ENCODE peak calls at places on chromosomes 16 and 17, in nine cellular contexts. R is AG04449; Y is heart right ventricle; X is brain microvascular endothelial cell; U is GM12865; J is astrocyte; K is CD8-positive, alpha-beta T cell; D is cardiac fibroblast; B is activated CD8-positive, alpha-beta T cell treated with anti-CD3 and anti-CD28 coated beads for 36 hours. M is an unnamed sample.

GRCh38 chr16:87067890-87068289 is 249.3 kb downstream of the C16orf95 start:
- DNase-seq in R (no peak), Y (no peak), X (no peak), U (no peak), J (no peak), K (no peak), D (no peak), B (no peak), M (no peak)

GRCh38 chr16:24858219-24859041 is 12.7 kb downstream of the SLC5A11 start:
- DNase-seq in R (no peak), Y (peak), X (peak), U (peak), J (peak), K (peak), D (peak), B (peak), M (peak)

GRCh38 chr16:52405441-52405840 is 141.5 kb downstream of the TOX3 start:
- DNase-seq in R (no peak), Y (no peak), X (no peak), U (no peak), J (no peak), K (no peak), D (no peak), B (no peak), M (no peak)

GRCh38 chr17:14318109-14318905 is 17.4 kb downstream of the HS3ST3B1 start:
- DNase-seq in R (no peak), Y (no peak), X (no peak), U (no peak), J (no peak), K (no peak), D (no peak), B (no peak), M (no peak)

GRCh38 chr17:13597723-13598347 is 3.9 kb downstream of the HS3ST3A1 start:
- DNase-seq in R (no peak), Y (no peak), X (no peak), U (peak), J (peak), K (peak), D (peak), B (peak), M (peak)

GRCh38 chr17:6069611-6070279 is 434 bp upstream of the WSCD1 start:
- DNase-seq in R (no peak), Y (no peak), X (no peak), U (no peak), J (no peak), K (no peak), D (no peak), B (no peak), M (peak)

GRCh38 chr16:2026461-2027023 is at the start of gene NHERF2:
- DNase-seq in R (no peak), Y (peak), X (no peak), U (no peak), J (no peak), K (no peak), D (no peak), B (no peak), M (no peak)

GRCh38 chr17:11296994-11297393 is 56.0 kb downstream of the SHISA6 start:
- DNase-seq in R (no peak), Y (no peak), X (no peak), U (peak), J (no peak), K (no peak), D (no peak), B (no peak), M (no peak)

GRCh38 chr16:71722801-71723536 is 1.5 kb downstream of the PHLPP2 start:
- DNase-seq in R (no peak), Y (peak), X (peak), U (peak), J (peak), K (peak), D (peak), B (peak), M (peak)

GRCh38 chr17:17110520-17110919 is 68.3 kb downstream of the MPRIP start:
- DNase-seq in R (no peak), Y (no peak), X (no peak), U (no peak), J (no peak), K (no peak), D (no peak), B (no peak), M (no peak)

GRCh38 chr17:44961921-44962350 is 6.2 kb downstream of the C1QL1 start:
- DNase-seq in R (no peak), Y (no peak), X (no peak), U (no peak), J (no peak), K (no peak), D (no peak), B (no peak), M (no peak)

GRCh38 chr17:57959929-57960328 is 4.7 kb upstream of the CUEDC1 start:
- DNase-seq in R (no peak), Y (no peak), X (no peak), U (no peak), J (no peak), K (no peak), D (no peak), B (no peak), M (no peak)

GRCh38 chr17:44898768-44899073 is 524 bp downstream of the EFTUD2 start:
- DNase-seq in R (no peak), Y (no peak), X (peak), U (peak), J (peak), K (no peak), D (no peak), B (peak), M (no peak)

GRCh38 chr17:1347681-1348318 is 52.2 kb downstream of the YWHAE start:
- DNase-seq in R (no peak), Y (no peak), X (no peak), U (no peak), J (no peak), K (no peak), D (peak), B (no peak), M (no peak)

GRCh38 chr16:24568392-24568791 is 29.0 kb downstream of the RBBP6 start:
- DNase-seq in R (no peak), Y (no peak), X (no peak), U (no peak), J (peak), K (no peak), D (peak), B (no peak), M (no peak)

GRCh38 chr17:12613566-12613965 is 52.1 kb upstream of the MYOCD start:
- DNase-seq in R (no peak), Y (no peak), X (peak), U (no peak), J (peak), K (no peak), D (peak), B (no peak), M (no peak)

GRCh38 chr16:14455577-14455976 is 174.5 kb downstream of the PARN start:
- DNase-seq in R (no peak), Y (no peak), X (peak), U (no peak), J (peak), K (no peak), D (peak), B (no peak), M (no peak)

GRCh38 chr17:31378638-31379037 is 12.8 kb upstream of the RAB11FIP4 start:
- DNase-seq in R (no peak), Y (no peak), X (no peak), U (no peak), J (no peak), K (no peak), D (no peak), B (no peak), M (no peak)
- TF ChIP-seq CTCF in R (no peak), Y (no peak), X (peak), U (no peak), J (no peak), K (no peak), D (no peak), B (no peak), M (peak)

GRCh38 chr17:40524243-40524965 is 23.0 kb upstream of the TNS4 start:
- DNase-seq in R (no peak), Y (no peak), X (no peak), U (no peak), J (no peak), K (no peak), D (no peak), B (no peak), M (no peak)

GRCh38 chr17:40525294-40525693 is 23.9 kb upstream of the TNS4 start:
- DNase-seq in R (no peak), Y (no peak), X (no peak), U (no peak), J (no peak), K (no peak), D (peak), B (no peak), M (no peak)

GRCh38 chr17:40528692-40529417 is 27.4 kb upstream of the TNS4 start:
- DNase-seq in R (no peak), Y (no peak), X (no peak), U (no peak), J (no peak), K (no peak), D (no peak), B (no peak), M (no peak)

GRCh38 chr17:40529991-40530390 is 28.6 kb upstream of the TNS4 start:
- DNase-seq in R (no peak), Y (no peak), X (no peak), U (no peak), J (no peak), K (no peak), D (no peak), B (no peak), M (no peak)

DNA sequence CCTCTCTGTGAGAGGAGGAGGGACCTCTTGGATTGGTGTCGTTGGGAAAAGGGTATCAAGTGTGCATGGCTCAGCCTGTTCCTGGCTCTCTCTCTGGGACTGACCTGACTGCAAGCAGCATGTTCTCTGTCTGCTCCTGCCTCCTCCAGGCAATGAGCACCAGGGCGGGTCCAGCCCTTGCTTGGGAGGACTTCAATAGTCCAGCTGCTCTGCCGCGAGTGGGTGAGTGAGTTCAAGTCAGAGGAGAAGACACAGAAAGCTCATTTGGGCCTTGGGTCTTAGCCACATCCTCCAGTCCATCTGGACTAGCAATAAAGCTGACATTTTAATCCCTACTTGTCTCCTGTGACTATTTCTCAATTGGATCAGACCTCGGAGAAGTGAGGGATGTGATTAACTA is 25.2 kb upstream of the TNS4 start:
- DNase-seq in R (no peak), Y (no peak), X (no peak), U (no peak), J (no peak), K (no peak), D (peak), B (no peak), M (no peak)
- TF ChIP-seq CTCF in R (no peak), Y (no peak), X (no peak), U (no peak), J (no peak), K (no peak), D (no peak), B (no peak), M (no peak)

DNA sequence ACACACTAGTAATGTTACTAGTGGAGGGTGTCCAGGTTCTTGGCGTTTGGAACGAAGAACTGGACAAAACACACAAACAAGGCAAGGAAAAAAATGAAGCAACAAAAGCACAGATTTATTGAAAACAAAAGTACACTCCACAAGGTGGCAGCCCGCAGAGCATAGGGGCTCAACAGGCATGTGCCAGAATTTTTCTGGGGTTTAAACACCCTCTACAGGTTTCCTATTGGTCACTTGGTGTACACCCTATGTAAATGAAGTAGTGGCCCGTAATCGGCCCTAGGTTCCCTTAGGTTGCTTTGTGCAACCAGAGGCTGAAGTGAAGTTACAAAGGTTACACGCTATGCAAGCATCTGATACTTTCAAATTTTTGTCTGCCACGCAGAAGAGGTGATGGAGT is 8.1 kb downstream of the OR2C1 start:
- DNase-seq in R (no peak), Y (no peak), X (no peak), U (no peak), J (no peak), K (no peak), D (peak), B (peak), M (no peak)
- TF ChIP-seq CTCF in R (no peak), Y (no peak), X (no peak), U (no peak), J (no peak), K (no peak), D (no peak), B (no peak), M (no peak)

GRCh38 chr17:37791434-37791833 is 46.6 kb upstream of the HNF1B start:
- DNase-seq in R (no peak), Y (no peak), X (no peak), U (peak), J (no peak), K (peak), D (peak), B (peak), M (no peak)
- TF ChIP-seq CTCF in R (no peak), Y (peak), X (peak), U (peak), J (peak), K (peak), D (peak), B (peak), M (peak)

DNA sequence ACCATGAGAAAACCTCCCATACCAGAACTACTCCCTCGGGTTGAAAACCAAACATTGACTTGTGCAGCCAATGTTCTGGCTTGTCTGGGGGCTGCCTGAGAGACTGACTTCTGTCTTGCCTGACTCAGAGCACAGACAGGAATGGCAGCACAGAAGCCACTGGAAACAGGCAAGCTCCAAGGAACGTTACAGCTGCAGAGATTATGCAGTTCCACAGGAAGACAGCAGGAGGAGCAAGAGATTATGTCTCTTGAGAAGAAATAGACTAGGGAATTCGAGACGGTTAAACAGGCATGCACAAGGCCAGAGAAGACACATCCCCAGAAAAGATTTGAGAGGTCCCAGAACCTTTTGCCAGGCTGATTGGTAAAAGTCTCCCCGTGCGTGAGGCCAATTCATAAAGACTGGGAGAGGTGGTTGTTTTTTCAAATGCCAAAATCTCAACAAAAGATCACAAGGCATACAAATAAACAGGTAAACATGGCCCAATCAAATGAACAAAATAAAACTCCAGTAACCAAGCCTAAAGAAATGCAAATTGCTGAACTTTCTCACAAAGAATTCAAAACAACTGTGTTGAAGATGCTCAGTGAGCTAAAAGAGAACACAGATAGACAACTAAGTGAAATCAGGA is 90.6 kb upstream of the CDH5 start:
- DNase-seq in R (no peak), Y (no peak), X (peak), U (peak), J (peak), K (no peak), D (peak), B (peak), M (peak)
- TF ChIP-seq CTCF in R (peak), Y (peak), X (peak), U (peak), J (peak), K (no peak), D (peak), B (peak), M (peak)

GRCh38 chr16:67100569-67101300 is 9.0 kb upstream of the PHAF1 start:
- DNase-seq in R (no peak), Y (no peak), X (no peak), U (peak), J (peak), K (no peak), D (peak), B (no peak), M (no peak)
- TF ChIP-seq CTCF in R (peak), Y (no peak), X (peak), U (peak), J (peak), K (peak), D (peak), B (peak), M (peak)

GRCh38 chr16:3115561-3115960 is 3.2 kb downstream of the ZNF205 start:
- DNase-seq in R (no peak), Y (no peak), X (no peak), U (no peak), J (no peak), K (no peak), D (no peak), B (no peak), M (no peak)
- TF ChIP-seq CTCF in R (no peak), Y (no peak), X (no peak), U (peak), J (no peak), K (no peak), D (no peak), B (no peak), M (no peak)

DNA sequence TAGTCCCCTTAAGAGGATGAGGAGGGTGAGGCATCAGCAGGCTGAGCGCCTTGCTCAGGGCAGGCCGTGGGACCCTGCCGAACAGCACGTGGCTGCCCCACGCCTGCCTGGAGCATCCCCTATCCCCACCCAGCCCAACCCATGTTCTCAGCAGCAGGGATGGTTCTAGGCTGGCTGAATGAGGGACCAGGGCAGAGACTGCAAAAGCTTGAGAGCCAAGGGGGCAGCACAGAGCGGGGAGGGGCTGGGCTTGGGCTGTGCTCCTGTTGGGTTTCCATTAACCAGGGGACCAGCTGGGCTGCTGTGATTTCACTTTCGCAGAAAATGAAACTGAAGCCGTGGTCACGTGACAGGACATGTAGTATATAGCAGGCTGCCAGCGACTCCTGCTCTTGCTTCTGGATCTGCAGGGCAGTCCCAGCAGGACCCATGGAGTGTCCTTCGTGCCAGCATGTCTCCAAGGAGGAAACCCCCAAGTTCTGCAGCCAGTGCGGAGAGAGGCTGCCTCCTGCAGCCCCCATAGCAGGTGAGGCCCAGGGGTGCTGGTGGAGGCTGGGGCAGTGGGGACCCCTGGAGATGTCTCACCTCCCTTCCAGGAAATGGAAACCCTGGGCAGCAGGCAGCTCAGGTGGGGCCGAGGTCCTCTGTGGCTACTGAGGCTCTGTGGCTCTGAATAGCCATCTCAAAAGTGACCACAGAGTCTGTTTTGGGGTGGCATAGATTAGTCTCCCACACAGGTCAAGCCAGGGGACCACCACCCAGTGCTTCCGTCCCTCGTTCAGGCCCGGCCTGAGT is 2.8 kb downstream of the RNF213 start:
- DNase-seq in R (peak), Y (peak), X (peak), U (peak), J (no peak), K (peak), D (peak), B (peak), M (no peak)
- TF ChIP-seq CTCF in R (no peak), Y (peak), X (peak), U (peak), J (no peak), K (no peak), D (no peak), B (no peak), M (no peak)